ENCODE peak calls at places on chromosome 16, in seven cellular contexts. B is amygdala, C is A549, A is cardiac muscle cell, X is nephron progenitor cell, Q is left ventricle myocardium inferior, K is lung microvascular endothelial cell. Y is an unnamed sample.

GRCh38 chr16:19384656-19385055 is 33.0 kb upstream of the TMC5 start:
- DNase-seq in B (no peak), C (peak), A (no peak), X (no peak), Q (no peak), K (no peak), Y (no peak)

GRCh38 chr16:60107467-60107866 is 1373.4 kb upstream of the GOT2 start:
- DNase-seq in B (no peak), C (no peak), A (no peak), X (no peak), Q (no peak), K (peak), Y (no peak)

GRCh38 chr16:61987474-61988012 is 48.7 kb downstream of the CDH8 start:
- DNase-seq in B (no peak), C (no peak), A (no peak), X (no peak), Q (no peak), K (no peak), Y (no peak)

GRCh38 chr16:65538945-65539344 is 417.1 kb upstream of the CDH11 start:
- DNase-seq in B (no peak), C (no peak), A (no peak), X (no peak), Q (no peak), K (no peak), Y (no peak)

GRCh38 chr16:17225551-17225950 is 245.2 kb downstream of the XYLT1 start:
- DNase-seq in B (no peak), C (no peak), A (no peak), X (no peak), Q (no peak), K (no peak), Y (no peak)

GRCh38 chr16:15434425-15435215 is at the start of gene BMERB1:
- DNase-seq in B (peak), C (peak), A (peak), X (peak), Q (peak), K (peak), Y (peak)

GRCh38 chr16:58027341-58028167 is 2.0 kb downstream of the MMP15 start:
- DNase-seq in B (no peak), C (peak), A (peak), X (peak), Q (peak), K (peak), Y (peak)

GRCh38 chr16:68235105-68235881 is 634 bp downstream of the ESRP2 start:
- DNase-seq in B (no peak), C (no peak), A (peak), X (peak), Q (no peak), K (no peak), Y (no peak)

GRCh38 chr16:80803341-80804060 is 897 bp downstream of the CDYL2 start:
- DNase-seq in B (no peak), C (no peak), A (peak), X (peak), Q (peak), K (peak), Y (no peak)

GRCh38 chr16:86428729-86429472 is 81.4 kb upstream of the FOXF1 start:
- DNase-seq in B (no peak), C (peak), A (peak), X (no peak), Q (peak), K (no peak), Y (no peak)

GRCh38 chr16:11435576-11435975 is 90.3 kb downstream of the RMI2 start:
- DNase-seq in B (no peak), C (no peak), A (no peak), X (no peak), Q (no peak), K (no peak), Y (no peak)

GRCh38 chr16:20673882-20674683 is 23.4 kb downstream of the ACSM1 start:
- DNase-seq in B (no peak), C (no peak), A (no peak), X (no peak), Q (no peak), K (no peak), Y (no peak)

GRCh38 chr16:77435240-77435819 is 496 bp upstream of the ADAMTS18 start:
- DNase-seq in B (no peak), C (no peak), A (no peak), X (no peak), Q (no peak), K (no peak), Y (peak)

GRCh38 chr16:19071811-19072777 is 4.7 kb downstream of the COQ7 start:
- DNase-seq in B (peak), C (peak), A (peak), X (peak), Q (peak), K (peak), Y (peak)

GRCh38 chr16:72409428-72409827 is 237.5 kb upstream of the PMFBP1 start:
- DNase-seq in B (no peak), C (no peak), A (no peak), X (no peak), Q (no peak), K (no peak), Y (no peak)

GRCh38 chr16:88355389-88356123 is 27.2 kb upstream of the ZNF469 start:
- DNase-seq in B (no peak), C (no peak), A (no peak), X (no peak), Q (peak), K (no peak), Y (no peak)

GRCh38 chr16:11992594-11993524 is 16.3 kb downstream of the SNX29 start:
- DNase-seq in B (no peak), C (no peak), A (no peak), X (no peak), Q (no peak), K (no peak), Y (no peak)

GRCh38 chr16:53898993-53899392 is 195.0 kb downstream of the FTO start:
- DNase-seq in B (no peak), C (no peak), A (no peak), X (no peak), Q (no peak), K (no peak), Y (no peak)

GRCh38 chr16:86249631-86250030 is 260.7 kb upstream of the FOXF1 start:
- DNase-seq in B (no peak), C (no peak), A (no peak), X (no peak), Q (no peak), K (no peak), Y (no peak)

GRCh38 chr16:30984669-30985400 is at the start of gene HSD3B7:
- DNase-seq in B (peak), C (peak), A (peak), X (peak), Q (peak), K (peak), Y (peak)

GRCh38 chr16:84598391-84598750 is 19.5 kb downstream of the COTL1 start:
- DNase-seq in B (no peak), C (no peak), A (no peak), X (no peak), Q (no peak), K (no peak), Y (no peak)

GRCh38 chr16:62548095-62548494 is 511.9 kb upstream of the CDH8 start:
- DNase-seq in B (no peak), C (no peak), A (no peak), X (no peak), Q (no peak), K (no peak), Y (no peak)

GRCh38 chr16:65698943-65699342 is 577.1 kb upstream of the CDH11 start:
- DNase-seq in B (no peak), C (no peak), A (peak), X (no peak), Q (no peak), K (no peak), Y (no peak)

GRCh38 chr16:11224096-11224893 is 31.7 kb downstream of the SOCS1 start:
- DNase-seq in B (no peak), C (no peak), A (peak), X (peak), Q (peak), K (peak), Y (peak)

GRCh38 chr16:75114946-75115825 is 1.4 kb downstream of the LDHD start:
- DNase-seq in B (no peak), C (no peak), A (no peak), X (no peak), Q (no peak), K (no peak), Y (no peak)

GRCh38 chr16:54630284-54630967 is 300.2 kb upstream of the IRX5 start:
- DNase-seq in B (no peak), C (no peak), A (no peak), X (no peak), Q (no peak), K (no peak), Y (no peak)

GRCh38 chr16:24896439-24896838 is 50.7 kb downstream of the SLC5A11 start:
- DNase-seq in B (no peak), C (no peak), A (no peak), X (no peak), Q (no peak), K (no peak), Y (no peak)

GRCh38 chr16:15961060-15961511 is 11.7 kb downstream of the ABCC1 start:
- DNase-seq in B (no peak), C (no peak), A (no peak), X (no peak), Q (no peak), K (peak), Y (no peak)